ENCODE peak calls at places on chromosomes 13 and 19, in eight cellular contexts. Y, O, F, V, Q, X, E and K are unnamed samples.

GRCh38 chr19:38849746-38850230 is at the start of gene HNRNPL:
- DNase-seq in E (no peak), F (no peak), Q (peak), V (peak), X (peak), Y (peak), O (peak), K (peak)

GRCh38 chr19:51501594-51502263 is at the start of gene SIGLEC12:
- DNase-seq in E (no peak), Y (no peak), O (no peak), Q (no peak), X (no peak), F (no peak), V (peak), K (peak)

GRCh38 chr19:43674630-43674982 is 4.6 kb upstream of the PLAUR start:
- DNase-seq in V (no peak), X (no peak), E (peak), F (no peak), O (no peak), Q (no peak), Y (no peak), K (no peak)

GRCh38 chr13:108003626-108004025 is 211.7 kb downstream of the LIG4 start:
- DNase-seq in X (no peak), Q (no peak), F (no peak), O (no peak), E (peak), Y (no peak), V (no peak), K (no peak)

GRCh38 chr19:9836021-9836420 is 903 bp downstream of the PIN1 start:
- DNase-seq in E (peak), Q (no peak), X (no peak), V (no peak), Y (no peak), F (no peak), O (no peak), K (no peak)

GRCh38 chr19:45591004-45591637 is 6.5 kb upstream of the OPA3 start:
- DNase-seq in E (no peak), X (no peak), O (no peak), V (peak), Y (no peak), Q (peak), F (no peak), K (peak)

GRCh38 chr13:22428188-22428828 is 752.5 kb upstream of the SGCG start:
- DNase-seq in E (no peak), X (no peak), F (no peak), O (no peak), V (no peak), Q (no peak), Y (no peak), K (no peak)

GRCh38 chr19:42330521-42330835 is 5.0 kb downstream of the MEGF8 start:
- DNase-seq in Q (no peak), O (no peak), E (no peak), V (no peak), X (no peak), F (no peak), Y (no peak), K (no peak)

GRCh38 chr13:102289606-102290005 is 112.2 kb downstream of the FGF14 start:
- DNase-seq in Q (no peak), E (peak), O (no peak), F (no peak), V (no peak), X (no peak), Y (no peak), K (no peak)

GRCh38 chr19:38678217-38678890 is 30.9 kb downstream of the ACTN4 start:
- DNase-seq in Q (no peak), X (no peak), V (no peak), F (no peak), O (no peak), Y (no peak), E (no peak), K (no peak)

GRCh38 chr13:87798536-87798935 is 127.4 kb downstream of the SLITRK5 start:
- DNase-seq in Q (no peak), V (no peak), Y (no peak), O (no peak), F (no peak), X (no peak), E (no peak), K (no peak)

GRCh38 chr19:4800591-4801081 is 9.1 kb downstream of the FEM1A start:
- DNase-seq in E (no peak), X (no peak), Y (no peak), F (no peak), Q (peak), O (no peak), V (no peak), K (no peak)

GRCh38 chr13:75636339-75637095 is 387 bp downstream of the LMO7 start:
- DNase-seq in Y (no peak), O (peak), F (peak), X (peak), V (peak), E (no peak), Q (peak), K (peak)

GRCh38 chr13:40233731-40234195 is 432.7 kb downstream of the FOXO1 start:
- DNase-seq in F (no peak), V (no peak), E (no peak), Y (no peak), Q (no peak), O (no peak), X (no peak), K (no peak)